ENCODE peak calls at places on chromosomes 3 and 15, in ten cellular contexts. B is GM03348; A is activated naive CD4-positive, alpha-beta T cell; O is AG04450; G is lower lobe of right lung; H is HTR-8/SVneo; Q is stimulated activated CD4-positive, alpha-beta T cell treated with anti-CD3 and anti-CD28 coated beads, Interleukin-15, amount 100 ng/mL, for 1 hour; S is endodermal cell; Y is left ventricle myocardium superior; T is foreskin keratinocyte. L is an unnamed sample.

GRCh38 chr3:78645628-78646310 is 1122.0 kb downstream of the ROBO1 start:
- DNase-seq in A (no peak), H (peak; percentile 34), Y (no peak), Q (no peak), G (no peak), B (peak; percentile 54), T (peak; percentile 72), O (peak; percentile 55), S (no peak), L (peak; percentile 39)

GRCh38 chr3:155232605-155233004 is 60.9 kb downstream of the STRIT1 start:
- DNase-seq in Y (peak; percentile 66), O (peak; percentile 34), B (peak; percentile 73), A (no peak), Q (no peak), T (peak; percentile 64), G (no peak), H (peak; percentile 57), S (no peak), L (no peak)

GRCh38 chr3:153785901-153786300 is 335.3 kb upstream of the ARHGEF26 start:
- DNase-seq in O (no peak), Q (no peak), G (no peak), S (no peak), Y (no peak), A (no peak), T (no peak), H (no peak), B (no peak), L (no peak)

GRCh38 chr15:90001683-90002427 is 731 bp downstream of the ZNF710 start:
- DNase-seq in A (no peak), B (peak; percentile 85), O (no peak), G (peak; percentile 79), S (peak; percentile 86), T (peak; percentile 31), Q (no peak), Y (peak; percentile 72), H (peak; percentile 64), L (no peak)

GRCh38 chr3:144556392-144556791 is 584.8 kb downstream of the DIPK2A start:
- DNase-seq in O (no peak), A (no peak), B (peak; percentile 9), H (no peak), Q (no peak), S (no peak), T (no peak), G (no peak), Y (no peak), L (peak; percentile 44)

GRCh38 chr15:77144028-77144427 is 73.1 kb upstream of the TSPAN3 start:
- DNase-seq in G (no peak), T (no peak), Y (no peak), S (no peak), O (no peak), H (no peak), Q (no peak), B (peak; percentile 38), A (no peak), L (no peak)

GRCh38 chr3:41629072-41629471 is 332.8 kb downstream of the ULK4 start:
- DNase-seq in H (no peak), B (no peak), G (no peak), O (no peak), S (peak; percentile 72), A (no peak), Y (no peak), T (peak; percentile 47), Q (no peak), L (no peak)

GRCh38 chr3:113339616-113340244 is 101.6 kb downstream of the CFAP44 start:
- DNase-seq in Q (no peak), A (no peak), S (peak; percentile 59), O (no peak), H (no peak), G (no peak), B (no peak), Y (no peak), T (no peak), L (no peak)

GRCh38 chr3:10187295-10187876 is 22.7 kb downstream of the IRAK2 start:
- DNase-seq in O (no peak), S (no peak), T (no peak), H (no peak), B (no peak), Q (no peak), A (no peak), G (no peak), Y (no peak), L (no peak)

L was measured in GM12878.